ENCODE peak calls at places on chromosomes 11 and 22, in nine cellular contexts. One of them, this sample, is unnamed.

GRCh38 chr11:120336641-120337132 is 474 bp downstream of the ARHGEF12 start:
- DNase-seq in NT2/D1: peak; percentile 25
- DNase-seq in neuronal stem cell: no peak
- DNase-seq in ascending aorta: no peak
- DNase-seq in endodermal cell: peak; percentile 86
- DNase-seq in ovary: no peak
- DNase-seq in Caco-2: peak; percentile 61
- DNase-seq in Karpas-422: peak; percentile 55
- DNase-seq in SK-N-MC: no peak
- DNase-seq in this sample: no peak

GRCh38 chr22:28773461-28773867 is 969 bp downstream of the CCDC117 start:
- DNase-seq in ovary: no peak
- DNase-seq in ascending aorta: no peak
- DNase-seq in Caco-2: no peak
- DNase-seq in neuronal stem cell: no peak
- DNase-seq in endodermal cell: no peak
- DNase-seq in NT2/D1: no peak
- DNase-seq in SK-N-MC: no peak
- DNase-seq in Karpas-422: no peak
- DNase-seq in this sample: no peak

GRCh38 chr11:108112059-108112458 is 9.3 kb upstream of the ACAT1 start:
- DNase-seq in Karpas-422: no peak
- DNase-seq in Caco-2: no peak
- DNase-seq in neuronal stem cell: no peak
- DNase-seq in ascending aorta: no peak
- DNase-seq in ovary: no peak
- DNase-seq in SK-N-MC: no peak
- DNase-seq in endodermal cell: no peak
- DNase-seq in NT2/D1: no peak
- DNase-seq in this sample: peak; percentile 16

GRCh38 chr22:47309476-47309875 is 547.0 kb downstream of the TBC1D22A start:
- DNase-seq in ovary: no peak
- DNase-seq in SK-N-MC: no peak
- DNase-seq in ascending aorta: no peak
- DNase-seq in neuronal stem cell: no peak
- DNase-seq in Karpas-422: no peak
- DNase-seq in Caco-2: no peak
- DNase-seq in endodermal cell: no peak
- DNase-seq in NT2/D1: no peak
- DNase-seq in this sample: no peak

GRCh38 chr11:77093987-77094840 is 8.4 kb upstream of the OMP start:
- DNase-seq in Caco-2: no peak
- DNase-seq in NT2/D1: no peak
- DNase-seq in ovary: no peak
- DNase-seq in ascending aorta: no peak
- DNase-seq in Karpas-422: no peak
- DNase-seq in SK-N-MC: no peak
- DNase-seq in neuronal stem cell: no peak
- DNase-seq in endodermal cell: no peak
- DNase-seq in this sample: no peak

GRCh38 chr22:39634530-39635399 is 64.2 kb downstream of the CACNA1I start:
- DNase-seq in SK-N-MC: no peak
- DNase-seq in neuronal stem cell: no peak
- DNase-seq in NT2/D1: peak; percentile 23
- DNase-seq in Karpas-422: no peak
- DNase-seq in ascending aorta: no peak
- DNase-seq in Caco-2: no peak
- DNase-seq in ovary: no peak
- DNase-seq in endodermal cell: peak; percentile 75
- DNase-seq in this sample: peak; percentile 77

GRCh38 chr11:12376259-12376971 is 956 bp upstream of the PARVA start:
- DNase-seq in ascending aorta: no peak
- DNase-seq in NT2/D1: no peak
- DNase-seq in neuronal stem cell: no peak
- DNase-seq in Karpas-422: no peak
- DNase-seq in ovary: peak; percentile 69
- DNase-seq in endodermal cell: no peak
- DNase-seq in Caco-2: no peak
- DNase-seq in SK-N-MC: no peak
- DNase-seq in this sample: peak; percentile 41

GRCh38 chr22:50059185-50059880 is 1.2 kb upstream of the TTLL8 start:
- DNase-seq in ascending aorta: no peak
- DNase-seq in SK-N-MC: no peak
- DNase-seq in endodermal cell: peak; percentile 83
- DNase-seq in neuronal stem cell: peak; percentile 66
- DNase-seq in ovary: no peak
- DNase-seq in Karpas-422: peak; percentile 75
- DNase-seq in NT2/D1: peak; percentile 48
- DNase-seq in Caco-2: no peak
- DNase-seq in this sample: peak; percentile 58

GRCh38 chr22:43992331-43992821 is 31.7 kb upstream of the PARVB start:
- DNase-seq in endodermal cell: no peak
- DNase-seq in Caco-2: no peak
- DNase-seq in ascending aorta: no peak
- DNase-seq in neuronal stem cell: no peak
- DNase-seq in SK-N-MC: no peak
- DNase-seq in ovary: no peak
- DNase-seq in Karpas-422: no peak
- DNase-seq in NT2/D1: no peak
- DNase-seq in this sample: peak; percentile 13

GRCh38 chr22:27624705-27625104 is 176.9 kb downstream of the MN1 start:
- DNase-seq in Karpas-422: no peak
- DNase-seq in endodermal cell: no peak
- DNase-seq in NT2/D1: no peak
- DNase-seq in neuronal stem cell: no peak
- DNase-seq in ovary: no peak
- DNase-seq in SK-N-MC: no peak
- DNase-seq in Caco-2: no peak
- DNase-seq in ascending aorta: no peak
- DNase-seq in this sample: peak; percentile 29

DNA sequence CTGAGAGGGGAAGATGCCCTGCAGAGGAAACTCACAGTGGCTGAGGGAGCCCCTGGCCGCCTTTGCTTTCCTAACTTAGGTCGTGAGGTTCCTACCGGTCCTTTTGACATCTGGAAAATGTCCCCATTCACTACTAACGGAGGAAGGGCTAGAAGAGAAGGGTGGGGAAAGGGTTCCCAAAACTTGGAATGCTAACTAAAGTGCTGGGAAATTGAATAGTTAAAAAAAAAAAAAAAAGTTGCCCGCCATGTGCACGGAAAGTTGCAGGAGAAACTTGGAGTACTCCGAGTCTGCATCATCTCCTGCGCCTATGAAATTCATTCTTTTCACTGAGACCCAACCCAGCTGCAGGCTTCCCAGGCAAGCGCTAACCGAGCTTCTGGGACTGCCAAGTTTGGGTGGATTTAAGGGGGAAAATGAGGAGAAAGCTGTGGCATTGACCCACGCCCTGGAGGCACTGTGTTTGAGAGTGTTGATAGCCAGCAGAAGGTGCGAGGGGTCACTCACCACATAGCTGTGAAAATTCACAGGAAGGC is 854 bp downstream of the TIMP3 start:
- DNase-seq in endodermal cell: no peak
- DNase-seq in Karpas-422: no peak
- DNase-seq in Caco-2: no peak
- DNase-seq in ovary: no peak
- DNase-seq in NT2/D1: no peak
- DNase-seq in SK-N-MC: no peak
- DNase-seq in ascending aorta: no peak
- DNase-seq in neuronal stem cell: no peak
- DNase-seq in this sample: peak; percentile 40
- H3K4me3 ChIP-seq in endodermal cell: peak overlapping the region; percentile 88
- H3K4me3 ChIP-seq in Karpas-422: no peak overlapping the region
- H3K4me3 ChIP-seq in Caco-2: peak overlapping the region; percentile 94
- H3K4me3 ChIP-seq in ovary: peak overlapping the region; percentile 61
- H3K4me3 ChIP-seq in NT2/D1: peak overlapping the region; percentile 69
- H3K4me3 ChIP-seq in SK-N-MC: peak overlapping the region; percentile 80
- H3K4me3 ChIP-seq in ascending aorta: peak overlapping the region; percentile 74
- H3K4me3 ChIP-seq in neuronal stem cell: peak overlapping the region; percentile 92
- H3K4me3 ChIP-seq in this sample: peak overlapping the region; percentile 82

GRCh38 chr11:47378836-47379170 is 456 bp upstream of the SPI1 start:
- DNase-seq in NT2/D1: no peak
- DNase-seq in Karpas-422: no peak
- DNase-seq in endodermal cell: no peak
- DNase-seq in ascending aorta: no peak
- DNase-seq in SK-N-MC: no peak
- DNase-seq in Caco-2: no peak
- DNase-seq in neuronal stem cell: no peak
- DNase-seq in ovary: no peak
- DNase-seq in this sample: no peak

GRCh38 chr11:47378011-47378835 is at the start of gene SPI1:
- DNase-seq in ascending aorta: no peak
- DNase-seq in Karpas-422: peak; percentile 96
- DNase-seq in SK-N-MC: no peak
- DNase-seq in endodermal cell: no peak
- DNase-seq in NT2/D1: no peak
- DNase-seq in ovary: no peak
- DNase-seq in neuronal stem cell: no peak
- DNase-seq in Caco-2: no peak
- DNase-seq in this sample: no peak

GRCh38 chr11:47376183-47376542 is 2.2 kb downstream of the SPI1 start:
- DNase-seq in Karpas-422: no peak
- DNase-seq in ovary: no peak
- DNase-seq in neuronal stem cell: no peak
- DNase-seq in NT2/D1: no peak
- DNase-seq in Caco-2: no peak
- DNase-seq in SK-N-MC: no peak
- DNase-seq in endodermal cell: no peak
- DNase-seq in ascending aorta: no peak
- DNase-seq in this sample: no peak

GRCh38 chr11:47376543-47377371 is 1.6 kb downstream of the SPI1 start:
- DNase-seq in SK-N-MC: no peak
- DNase-seq in Caco-2: no peak
- DNase-seq in ascending aorta: no peak
- DNase-seq in ovary: no peak
- DNase-seq in neuronal stem cell: no peak
- DNase-seq in NT2/D1: no peak
- DNase-seq in endodermal cell: no peak
- DNase-seq in Karpas-422: peak; percentile 65
- DNase-seq in this sample: no peak

GRCh38 chr11:47377571-47378010 is 756 bp downstream of the SPI1 start:
- DNase-seq in NT2/D1: no peak
- DNase-seq in neuronal stem cell: no peak
- DNase-seq in ascending aorta: no peak
- DNase-seq in Karpas-422: no peak
- DNase-seq in ovary: no peak
- DNase-seq in endodermal cell: no peak
- DNase-seq in Caco-2: peak; percentile 32
- DNase-seq in SK-N-MC: no peak
- DNase-seq in this sample: no peak
- H3K4me3 ChIP-seq in NT2/D1: no peak overlapping the region
- H3K4me3 ChIP-seq in neuronal stem cell: no peak overlapping the region
- H3K4me3 ChIP-seq in ascending aorta: no peak overlapping the region
- H3K4me3 ChIP-seq in Karpas-422: peak overlapping the region; percentile 84
- H3K4me3 ChIP-seq in ovary: no peak overlapping the region
- H3K4me3 ChIP-seq in endodermal cell: no peak overlapping the region
- H3K4me3 ChIP-seq in Caco-2: no peak overlapping the region
- H3K4me3 ChIP-seq in SK-N-MC: no peak overlapping the region
- H3K4me3 ChIP-seq in this sample: no peak overlapping the region

GRCh38 chr11:36157151-36157519 is 132.1 kb downstream of the COMMD9 start:
- DNase-seq in SK-N-MC: no peak
- DNase-seq in Karpas-422: no peak
- DNase-seq in ovary: no peak
- DNase-seq in endodermal cell: no peak
- DNase-seq in Caco-2: no peak
- DNase-seq in neuronal stem cell: no peak
- DNase-seq in ascending aorta: no peak
- DNase-seq in NT2/D1: no peak
- DNase-seq in this sample: no peak

GRCh38 chr11:36162282-36162825 is 126.9 kb downstream of the COMMD9 start:
- DNase-seq in Caco-2: no peak
- DNase-seq in endodermal cell: no peak
- DNase-seq in Karpas-422: peak; percentile 48
- DNase-seq in ascending aorta: no peak
- DNase-seq in SK-N-MC: no peak
- DNase-seq in neuronal stem cell: no peak
- DNase-seq in NT2/D1: no peak
- DNase-seq in ovary: no peak
- DNase-seq in this sample: no peak

GRCh38 chr11:36161572-36161971 is 127.7 kb downstream of the COMMD9 start:
- DNase-seq in SK-N-MC: no peak
- DNase-seq in ascending aorta: no peak
- DNase-seq in endodermal cell: no peak
- DNase-seq in NT2/D1: no peak
- DNase-seq in ovary: no peak
- DNase-seq in Caco-2: no peak
- DNase-seq in Karpas-422: peak; percentile 59
- DNase-seq in neuronal stem cell: no peak
- DNase-seq in this sample: no peak

GRCh38 chr11:36162909-36163434 is 126.3 kb downstream of the COMMD9 start:
- DNase-seq in ascending aorta: no peak
- DNase-seq in ovary: no peak
- DNase-seq in NT2/D1: no peak
- DNase-seq in neuronal stem cell: no peak
- DNase-seq in endodermal cell: no peak
- DNase-seq in Caco-2: no peak
- DNase-seq in Karpas-422: no peak
- DNase-seq in SK-N-MC: no peak
- DNase-seq in this sample: no peak

DNA sequence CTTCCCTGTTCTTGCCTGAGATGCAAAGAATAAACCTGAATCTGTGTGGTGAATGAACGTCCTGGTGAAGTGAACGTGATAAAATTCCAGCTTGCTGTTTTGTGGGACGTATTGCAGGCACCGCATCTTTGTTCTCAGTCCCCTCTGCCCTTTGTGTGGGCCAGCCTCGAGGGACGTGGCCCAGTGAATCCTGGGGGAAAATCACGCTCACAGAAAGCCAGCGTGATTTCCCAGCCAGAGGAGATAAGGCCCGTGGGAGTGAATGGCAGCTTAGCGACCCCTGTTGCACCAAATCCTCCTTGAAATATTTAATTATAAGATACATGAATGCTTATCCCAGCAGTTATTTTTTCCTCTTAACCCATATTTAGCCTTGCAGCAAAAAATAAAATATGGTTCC is 129.1 kb downstream of the COMMD9 start:
- DNase-seq in SK-N-MC: no peak
- DNase-seq in neuronal stem cell: no peak
- DNase-seq in endodermal cell: no peak
- DNase-seq in ascending aorta: no peak
- DNase-seq in Karpas-422: no peak
- DNase-seq in ovary: no peak
- DNase-seq in Caco-2: no peak
- DNase-seq in NT2/D1: no peak
- DNase-seq in this sample: no peak
- H3K4me3 ChIP-seq in SK-N-MC: no peak overlapping the region
- H3K4me3 ChIP-seq in neuronal stem cell: no peak overlapping the region
- H3K4me3 ChIP-seq in endodermal cell: no peak overlapping the region
- H3K4me3 ChIP-seq in ascending aorta: no peak overlapping the region
- H3K4me3 ChIP-seq in Karpas-422: no peak overlapping the region
- H3K4me3 ChIP-seq in ovary: no peak overlapping the region
- H3K4me3 ChIP-seq in Caco-2: no peak overlapping the region
- H3K4me3 ChIP-seq in NT2/D1: no peak overlapping the region
- H3K4me3 ChIP-seq in this sample: no peak overlapping the region

DNA sequence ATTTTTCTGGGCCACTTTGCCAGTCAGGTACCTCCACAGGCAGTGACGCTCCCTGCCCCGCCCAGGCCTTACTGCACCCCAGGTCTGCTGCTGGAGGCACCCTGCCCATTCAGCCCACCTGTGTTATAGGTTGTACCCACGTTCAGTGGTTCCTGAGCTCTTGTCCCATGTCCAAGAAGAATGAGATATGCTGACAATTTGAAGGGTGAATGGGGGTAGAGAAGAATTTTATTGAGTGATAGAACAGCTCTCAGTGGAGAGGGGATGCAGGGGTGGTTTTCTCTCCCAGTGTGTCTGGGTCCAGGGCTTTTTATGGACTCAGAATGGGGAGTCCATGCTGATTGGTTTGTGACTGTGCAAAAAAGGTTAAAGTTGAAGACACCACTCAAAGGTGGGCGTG is 149.7 kb downstream of the LDLRAD3 start:
- DNase-seq in NT2/D1: no peak
- DNase-seq in endodermal cell: peak; percentile 28
- DNase-seq in neuronal stem cell: no peak
- DNase-seq in SK-N-MC: no peak
- DNase-seq in Caco-2: no peak
- DNase-seq in ovary: no peak
- DNase-seq in ascending aorta: no peak
- DNase-seq in Karpas-422: no peak
- DNase-seq in this sample: no peak
- H3K4me3 ChIP-seq in NT2/D1: no peak overlapping the region
- H3K4me3 ChIP-seq in endodermal cell: peak overlapping the region; percentile 42
- H3K4me3 ChIP-seq in neuronal stem cell: no peak overlapping the region
- H3K4me3 ChIP-seq in SK-N-MC: no peak overlapping the region
- H3K4me3 ChIP-seq in Caco-2: no peak overlapping the region
- H3K4me3 ChIP-seq in ovary: no peak overlapping the region
- H3K4me3 ChIP-seq in ascending aorta: no peak overlapping the region
- H3K4me3 ChIP-seq in Karpas-422: no peak overlapping the region
- H3K4me3 ChIP-seq in this sample: no peak overlapping the region